ENCODE peak calls at places on chromosomes 6 and 20, in seven cellular contexts. A is T-helper 2 cell, V is WTC11, D is NCI-H1105 treated with DMSO at 0.1 percent for 48 hours, Q is astrocyte of the spinal cord, S is GM12865, X is OCI-M1. F is an unnamed sample.

GRCh38 chr20:63493563-63494020 is 5.3 kb downstream of the EEF1A2 start:
- DNase-seq in S (no peak), V (no peak), X (no peak), D (no peak), Q (no peak), A (no peak), F (no peak)

GRCh38 chr6:71621918-71622519 is 264.3 kb upstream of the RIMS1 start:
- DNase-seq in Q (peak; percentile 30), V (no peak), S (peak; percentile 1), D (peak; percentile 32), A (no peak), X (peak; percentile 30), F (no peak)

GRCh38 chr6:101402618-101403002 is 9.1 kb downstream of the GRIK2 start:
- DNase-seq in V (peak; percentile 70), A (no peak), Q (no peak), X (no peak), D (no peak), S (no peak), F (no peak)

GRCh38 chr6:33961686-33962085 is 157.9 kb upstream of the MLN start:
- DNase-seq in A (no peak), X (no peak), D (no peak), S (no peak), V (no peak), Q (no peak), F (no peak)

GRCh38 chr20:59632426-59633113 is 28.2 kb downstream of the PHACTR3 start:
- DNase-seq in D (no peak), S (no peak), Q (no peak), V (no peak), A (no peak), X (no peak), F (no peak)

GRCh38 chr20:10672579-10673127 is 1.1 kb downstream of the JAG1 start:
- DNase-seq in V (peak; percentile 51), D (peak; percentile 16), S (peak; percentile 71), Q (peak; percentile 69), X (peak; percentile 75), A (peak; percentile 53), F (no peak)

GRCh38 chr6:37365791-37366190 is 12.0 kb downstream of the RNF8 start:
- DNase-seq in X (peak; percentile 65), V (no peak), S (no peak), D (no peak), A (peak; percentile 19), Q (peak; percentile 26), F (no peak)

GRCh38 chr6:14871196-14871595 is 374.7 kb upstream of the JARID2 start:
- DNase-seq in S (no peak), X (no peak), D (no peak), A (no peak), Q (no peak), V (no peak), F (no peak)

GRCh38 chr6:166005846-166006592 is 161.6 kb downstream of the TBXT start:
- DNase-seq in A (peak; percentile 34), X (peak; percentile 33), D (peak; percentile 97), S (no peak), V (no peak), Q (peak; percentile 89), F (no peak)

GRCh38 chr6:24721461-24722215 is 2.7 kb upstream of the C6orf62 start:
- DNase-seq in Q (no peak), X (no peak), A (peak; percentile 93), V (no peak), S (no peak), D (no peak), F (no peak)

GRCh38 chr20:20404546-20405092 is 36.7 kb downstream of the INSM1 start:
- DNase-seq in Q (no peak), D (no peak), X (no peak), A (no peak), S (no peak), V (no peak), F (no peak)

GRCh38 chr6:53673138-53673801 is 7.7 kb upstream of the KLHL31 start:
- DNase-seq in X (peak; percentile 9), A (no peak), S (no peak), D (no peak), Q (peak; percentile 78), V (no peak), F (no peak)

F was measured in GM12878.